ENCODE peak calls at places on chromosomes 6 and 20, in six cellular contexts. One of them, this sample, is unnamed.

GRCh38 chr20:7627734-7628663 is 312.3 kb downstream of the HAO1 start:
- DNase-seq in RWPE1: peak; percentile 41
- DNase-seq in psoas muscle: no peak
- DNase-seq in AG10803: peak; percentile 62
- DNase-seq in ovary: no peak
- DNase-seq in lower lobe of right lung: no peak
- DNase-seq in this sample: no peak

GRCh38 chr6:119978274-119978889 is 628.8 kb upstream of the MAN1A1 start:
- DNase-seq in RWPE1: peak; percentile 8
- DNase-seq in psoas muscle: no peak
- DNase-seq in ovary: no peak
- DNase-seq in lower lobe of right lung: no peak
- DNase-seq in AG10803: peak; percentile 51
- DNase-seq in this sample: peak; percentile 29

GRCh38 chr6:169109821-169110220 is 143.8 kb downstream of the THBS2 start:
- DNase-seq in psoas muscle: no peak
- DNase-seq in RWPE1: no peak
- DNase-seq in lower lobe of right lung: no peak
- DNase-seq in ovary: no peak
- DNase-seq in AG10803: no peak
- DNase-seq in this sample: no peak

GRCh38 chr20:58889334-58890072 is 37.0 kb downstream of the GNAS start:
- DNase-seq in ovary: peak; percentile 52
- DNase-seq in AG10803: no peak
- DNase-seq in RWPE1: no peak
- DNase-seq in psoas muscle: no peak
- DNase-seq in lower lobe of right lung: peak; percentile 54
- DNase-seq in this sample: peak; percentile 26

GRCh38 chr6:32108094-32108627 is 977 bp downstream of the TNXB start:
- DNase-seq in AG10803: peak; percentile 38
- DNase-seq in psoas muscle: peak; percentile 73
- DNase-seq in lower lobe of right lung: no peak
- DNase-seq in ovary: peak; percentile 78
- DNase-seq in RWPE1: peak; percentile 42
- DNase-seq in this sample: no peak

GRCh38 chr20:4602297-4602631 is 119.4 kb upstream of the PRND start:
- DNase-seq in AG10803: peak; percentile 62
- DNase-seq in psoas muscle: no peak
- DNase-seq in lower lobe of right lung: no peak
- DNase-seq in RWPE1: no peak
- DNase-seq in ovary: no peak
- DNase-seq in this sample: no peak

GRCh38 chr6:16850332-16851022 is 89.2 kb upstream of the ATXN1 start:
- DNase-seq in RWPE1: no peak
- DNase-seq in lower lobe of right lung: no peak
- DNase-seq in psoas muscle: no peak
- DNase-seq in ovary: no peak
- DNase-seq in AG10803: no peak
- DNase-seq in this sample: no peak

GRCh38 chr6:16799279-16800193 is 38.3 kb upstream of the ATXN1 start:
- DNase-seq in ovary: no peak
- DNase-seq in psoas muscle: no peak
- DNase-seq in AG10803: peak; percentile 31
- DNase-seq in RWPE1: peak; percentile 46
- DNase-seq in lower lobe of right lung: no peak
- DNase-seq in this sample: no peak

GRCh38 chr20:38806855-38807655 is 1.6 kb downstream of the PPP1R16B start:
- DNase-seq in lower lobe of right lung: no peak
- DNase-seq in AG10803: no peak
- DNase-seq in ovary: no peak
- DNase-seq in RWPE1: no peak
- DNase-seq in psoas muscle: no peak
- DNase-seq in this sample: no peak

GRCh38 chr6:164108869-164109769 is 694.6 kb downstream of the QKI start:
- DNase-seq in AG10803: peak; percentile 45
- DNase-seq in ovary: no peak
- DNase-seq in RWPE1: peak; percentile 75
- DNase-seq in psoas muscle: peak; percentile 92
- DNase-seq in lower lobe of right lung: peak; percentile 72
- DNase-seq in this sample: no peak

GRCh38 chr6:40391851-40392595 is 195.1 kb downstream of the LRFN2 start:
- DNase-seq in psoas muscle: no peak
- DNase-seq in RWPE1: no peak
- DNase-seq in ovary: no peak
- DNase-seq in AG10803: no peak
- DNase-seq in lower lobe of right lung: no peak
- DNase-seq in this sample: no peak

GRCh38 chr6:151658091-151658490 is 149.4 kb upstream of the ESR1 start:
- DNase-seq in ovary: no peak
- DNase-seq in lower lobe of right lung: no peak
- DNase-seq in psoas muscle: no peak
- DNase-seq in AG10803: no peak
- DNase-seq in RWPE1: no peak
- DNase-seq in this sample: no peak

GRCh38 chr20:63240004-63240403 is 4.3 kb downstream of the BIRC7 start:
- DNase-seq in RWPE1: no peak
- DNase-seq in AG10803: no peak
- DNase-seq in ovary: no peak
- DNase-seq in psoas muscle: no peak
- DNase-seq in lower lobe of right lung: no peak
- DNase-seq in this sample: no peak

GRCh38 chr20:42380287-42380686 is 762.1 kb upstream of the CHD6 start:
- DNase-seq in psoas muscle: no peak
- DNase-seq in AG10803: no peak
- DNase-seq in ovary: no peak
- DNase-seq in lower lobe of right lung: no peak
- DNase-seq in RWPE1: no peak
- DNase-seq in this sample: no peak

GRCh38 chr6:21309791-21310190 is 283.8 kb upstream of the SOX4 start:
- DNase-seq in RWPE1: no peak
- DNase-seq in ovary: no peak
- DNase-seq in lower lobe of right lung: no peak
- DNase-seq in psoas muscle: no peak
- DNase-seq in AG10803: no peak
- DNase-seq in this sample: no peak

GRCh38 chr6:1394591-1395463 is 5.5 kb downstream of the FOXF2 start:
- DNase-seq in ovary: no peak
- DNase-seq in AG10803: no peak
- DNase-seq in lower lobe of right lung: no peak
- DNase-seq in RWPE1: no peak
- DNase-seq in psoas muscle: no peak
- DNase-seq in this sample: no peak

GRCh38 chr6:80520195-80520594 is 413.7 kb downstream of the BCKDHB start:
- DNase-seq in ovary: no peak
- DNase-seq in AG10803: peak; percentile 79
- DNase-seq in RWPE1: no peak
- DNase-seq in lower lobe of right lung: no peak
- DNase-seq in psoas muscle: no peak
- DNase-seq in this sample: no peak

GRCh38 chr6:111841822-111842221 is 31.4 kb downstream of the FYN start:
- DNase-seq in RWPE1: no peak
- DNase-seq in ovary: peak; percentile 23
- DNase-seq in AG10803: peak; percentile 47
- DNase-seq in psoas muscle: no peak
- DNase-seq in lower lobe of right lung: no peak
- DNase-seq in this sample: peak; percentile 83

GRCh38 chr6:82861121-82861520 is 204.5 kb downstream of the UBE3D start:
- DNase-seq in ovary: no peak
- DNase-seq in RWPE1: peak; percentile 34
- DNase-seq in psoas muscle: no peak
- DNase-seq in lower lobe of right lung: no peak
- DNase-seq in AG10803: peak; percentile 48
- DNase-seq in this sample: no peak

GRCh38 chr20:62759981-62760431 is 36.3 kb upstream of the MRGBP start:
- DNase-seq in RWPE1: no peak
- DNase-seq in psoas muscle: no peak
- DNase-seq in ovary: no peak
- DNase-seq in lower lobe of right lung: peak; percentile 42
- DNase-seq in AG10803: no peak
- DNase-seq in this sample: no peak

GRCh38 chr20:25317351-25318075 is 69.6 kb downstream of the PYGB start:
- DNase-seq in lower lobe of right lung: no peak
- DNase-seq in ovary: no peak
- DNase-seq in psoas muscle: no peak
- DNase-seq in RWPE1: no peak
- DNase-seq in AG10803: no peak
- DNase-seq in this sample: no peak

GRCh38 chr20:56414842-56415765 is 3.0 kb downstream of the CASS4 start:
- DNase-seq in RWPE1: no peak
- DNase-seq in ovary: no peak
- DNase-seq in AG10803: peak; percentile 65
- DNase-seq in psoas muscle: no peak
- DNase-seq in lower lobe of right lung: no peak
- DNase-seq in this sample: no peak

DNA sequence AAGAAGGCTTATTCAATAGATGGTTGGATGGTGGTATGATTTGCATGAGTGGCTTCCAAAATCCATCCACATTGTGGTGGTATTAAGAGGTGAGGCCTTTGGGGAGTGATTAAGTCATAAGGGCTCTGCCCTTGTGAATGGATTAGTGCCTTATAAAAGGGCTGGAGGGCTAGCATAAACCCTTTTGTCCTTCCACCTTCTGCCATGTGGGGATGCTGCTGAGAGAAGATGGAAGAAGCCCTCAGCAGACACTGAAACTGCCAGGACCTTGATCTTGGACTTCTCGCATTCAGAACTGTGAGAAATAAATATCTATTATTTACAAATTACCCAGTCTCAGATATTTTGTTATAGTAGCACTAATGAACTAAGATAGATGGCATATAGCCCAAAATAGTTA is 27.8 kb upstream of the SRPK1 start:
- DNase-seq in RWPE1: no peak
- DNase-seq in psoas muscle: no peak
- DNase-seq in lower lobe of right lung: no peak
- DNase-seq in ovary: no peak
- DNase-seq in AG10803: no peak
- DNase-seq in this sample: no peak
- TF ChIP-seq CTCF in RWPE1: no peak
- TF ChIP-seq CTCF in psoas muscle: no peak
- TF ChIP-seq CTCF in lower lobe of right lung: no peak
- TF ChIP-seq CTCF in ovary: no peak
- TF ChIP-seq CTCF in AG10803: peak; percentile 35
- TF ChIP-seq CTCF in this sample: no peak

DNA sequence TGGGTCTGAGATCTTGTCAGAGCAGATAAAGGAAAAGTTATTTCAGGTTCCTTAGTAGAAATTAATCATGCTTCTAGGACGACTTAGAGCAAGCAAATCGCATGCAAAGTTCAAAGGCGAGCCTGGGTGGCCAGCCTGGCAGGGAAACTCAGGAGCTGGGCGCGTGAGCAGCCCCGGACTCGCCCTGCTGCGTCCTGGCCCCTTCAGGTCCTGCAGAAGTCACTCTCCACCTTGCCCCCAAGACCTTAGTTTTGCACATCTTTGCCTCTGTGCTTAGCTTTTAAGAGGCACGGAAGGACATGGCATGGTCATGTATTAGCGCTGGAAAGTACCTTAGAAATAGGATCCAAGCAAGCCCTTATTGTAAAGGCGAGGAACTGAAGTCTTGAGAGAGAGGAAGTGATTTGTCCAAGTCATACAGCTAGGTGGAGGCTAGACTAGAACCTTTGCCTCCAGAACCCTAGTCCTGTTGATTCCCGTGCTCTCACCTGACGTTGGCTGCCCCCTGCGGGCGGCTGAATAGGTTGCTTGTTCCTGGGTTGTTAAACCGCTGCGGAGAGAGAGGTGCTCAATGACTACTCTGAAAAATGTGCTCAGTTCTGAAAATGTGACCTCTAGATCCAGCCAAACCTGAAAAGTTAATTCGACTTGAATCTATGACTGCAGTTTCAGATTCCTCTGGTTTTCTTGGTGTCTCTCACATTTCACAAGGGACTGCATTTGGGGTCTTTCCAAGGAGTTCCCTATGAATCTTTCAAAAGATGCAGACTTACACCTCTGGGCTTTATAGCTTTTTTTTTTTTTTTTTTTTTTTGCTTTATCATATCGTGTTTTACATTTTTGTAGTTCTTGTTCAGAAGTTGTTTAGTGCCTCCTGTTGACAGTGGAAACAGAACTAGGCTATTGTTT is 2.7 kb downstream of the MYB start:
- DNase-seq in AG10803: no peak
- DNase-seq in RWPE1: no peak
- DNase-seq in psoas muscle: no peak
- DNase-seq in lower lobe of right lung: peak; percentile 66
- DNase-seq in ovary: no peak
- DNase-seq in this sample: peak; percentile 60
- TF ChIP-seq CTCF in AG10803: peak; percentile 35
- TF ChIP-seq CTCF in RWPE1: peak; percentile 31
- TF ChIP-seq CTCF in psoas muscle: peak; percentile 27
- TF ChIP-seq CTCF in lower lobe of right lung: peak; percentile 55
- TF ChIP-seq CTCF in ovary: no peak
- TF ChIP-seq CTCF in this sample: peak; percentile 34

DNA sequence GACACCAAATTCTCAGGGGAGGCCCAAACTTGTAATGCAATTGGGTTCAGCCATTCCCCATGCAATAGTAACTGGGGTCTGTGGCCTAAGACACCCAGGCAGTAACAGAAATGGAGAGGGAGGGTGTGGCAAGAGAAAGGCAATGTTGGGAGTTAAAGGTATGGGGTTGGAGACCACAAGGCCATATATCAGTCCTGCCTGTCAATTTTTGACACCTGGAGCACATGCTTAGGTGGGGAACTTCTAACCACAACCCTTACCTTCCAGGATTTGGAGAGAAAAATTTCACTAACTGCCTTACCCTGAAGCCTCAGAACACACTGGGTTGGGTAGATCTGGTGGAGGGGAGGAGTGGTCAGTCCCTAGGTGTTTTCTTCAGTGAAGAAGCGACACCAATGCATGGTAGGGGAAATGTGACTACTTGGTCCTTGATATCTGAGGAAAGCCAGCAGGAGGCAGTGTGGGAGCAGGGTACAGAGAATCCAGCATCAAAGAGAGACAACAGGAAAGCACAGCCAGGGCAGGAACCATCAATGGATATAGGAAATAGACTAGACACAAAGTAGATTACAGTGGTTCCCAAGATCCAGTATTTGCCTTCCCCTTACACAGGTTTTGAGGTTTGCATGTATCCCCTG is 6.8 kb upstream of the USP49 start:
- DNase-seq in RWPE1: no peak
- DNase-seq in lower lobe of right lung: no peak
- DNase-seq in AG10803: no peak
- DNase-seq in psoas muscle: no peak
- DNase-seq in ovary: no peak
- DNase-seq in this sample: peak; percentile 24
- TF ChIP-seq CTCF in RWPE1: no peak
- TF ChIP-seq CTCF in lower lobe of right lung: peak; percentile 32
- TF ChIP-seq CTCF in AG10803: peak; percentile 32
- TF ChIP-seq CTCF in psoas muscle: peak; percentile 11
- TF ChIP-seq CTCF in ovary: no peak
- TF ChIP-seq CTCF in this sample: no peak

DNA sequence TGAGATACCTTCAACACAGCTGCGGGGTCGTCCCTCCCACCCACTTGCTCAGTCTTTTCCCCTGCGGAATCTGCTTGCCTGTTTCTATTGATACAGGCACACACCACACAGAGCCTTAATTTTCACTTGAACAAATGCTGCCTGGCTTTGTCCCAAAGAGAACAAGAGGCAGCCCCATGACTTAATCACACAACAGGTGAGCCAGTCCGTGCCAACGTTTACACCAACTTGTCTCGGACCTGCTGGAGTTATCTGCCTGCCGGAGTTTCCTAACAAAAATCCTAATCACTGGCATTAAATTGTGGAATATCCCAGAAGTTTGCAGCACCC is 186.8 kb upstream of the RREB1 start:
- DNase-seq in RWPE1: no peak
- DNase-seq in AG10803: no peak
- DNase-seq in psoas muscle: no peak
- DNase-seq in lower lobe of right lung: no peak
- DNase-seq in ovary: no peak
- DNase-seq in this sample: no peak
- TF ChIP-seq CTCF in RWPE1: no peak
- TF ChIP-seq CTCF in AG10803: no peak
- TF ChIP-seq CTCF in psoas muscle: no peak
- TF ChIP-seq CTCF in lower lobe of right lung: no peak
- TF ChIP-seq CTCF in ovary: no peak
- TF ChIP-seq CTCF in this sample: no peak